ENCODE peak calls at places on chromosomes 6 and 20, in five cellular contexts. One of them, this sample, is unnamed.

GRCh38 chr6:37242429-37243052 is 15.0 kb upstream of the TBC1D22B start:
- DNase-seq in fibroblast of pulmonary artery: peak
- DNase-seq in tibial artery: no peak
- DNase-seq in Calu3: peak
- DNase-seq in NCI-H1436: no peak
- DNase-seq in this sample: peak

GRCh38 chr20:44979090-44979621 is 12.8 kb downstream of the STK4 start:
- DNase-seq in fibroblast of pulmonary artery: peak
- DNase-seq in tibial artery: no peak
- DNase-seq in Calu3: peak
- DNase-seq in NCI-H1436: no peak
- DNase-seq in this sample: peak

GRCh38 chr6:16961577-16961976 is 140.3 kb upstream of the STMND1 start:
- DNase-seq in fibroblast of pulmonary artery: no peak
- DNase-seq in tibial artery: no peak
- DNase-seq in Calu3: no peak
- DNase-seq in NCI-H1436: no peak
- DNase-seq in this sample: peak

GRCh38 chr6:33905081-33905609 is 101.3 kb upstream of the MLN start:
- DNase-seq in fibroblast of pulmonary artery: no peak
- DNase-seq in tibial artery: no peak
- DNase-seq in Calu3: no peak
- DNase-seq in NCI-H1436: no peak
- DNase-seq in this sample: no peak

GRCh38 chr6:11803596-11803981 is 25.0 kb upstream of the ADTRP start:
- DNase-seq in fibroblast of pulmonary artery: no peak
- DNase-seq in tibial artery: no peak
- DNase-seq in Calu3: no peak
- DNase-seq in NCI-H1436: no peak
- DNase-seq in this sample: no peak

GRCh38 chr6:7463785-7464184 is 74.2 kb downstream of the RIOK1 start:
- DNase-seq in fibroblast of pulmonary artery: peak
- DNase-seq in tibial artery: no peak
- DNase-seq in Calu3: no peak
- DNase-seq in NCI-H1436: no peak
- DNase-seq in this sample: no peak

GRCh38 chr6:126015869-126016268 is 29.5 kb downstream of the TRMT11 start:
- DNase-seq in fibroblast of pulmonary artery: no peak
- DNase-seq in tibial artery: no peak
- DNase-seq in Calu3: no peak
- DNase-seq in NCI-H1436: no peak
- DNase-seq in this sample: peak

GRCh38 chr20:36405255-36405654 is 99.1 kb downstream of the DLGAP4 start:
- DNase-seq in fibroblast of pulmonary artery: peak
- DNase-seq in tibial artery: no peak
- DNase-seq in Calu3: no peak
- DNase-seq in NCI-H1436: no peak
- DNase-seq in this sample: no peak

GRCh38 chr6:123529058-123529457 is 107.7 kb downstream of the TRDN start:
- DNase-seq in fibroblast of pulmonary artery: no peak
- DNase-seq in tibial artery: no peak
- DNase-seq in Calu3: no peak
- DNase-seq in NCI-H1436: no peak
- DNase-seq in this sample: no peak

GRCh38 chr6:56370127-56370540 is 122.8 kb upstream of the COL21A1 start:
- DNase-seq in fibroblast of pulmonary artery: peak
- DNase-seq in tibial artery: peak
- DNase-seq in Calu3: peak
- DNase-seq in NCI-H1436: no peak
- DNase-seq in this sample: peak

GRCh38 chr6:116596815-116597214 is 19.5 kb upstream of the RSPH4A start:
- DNase-seq in fibroblast of pulmonary artery: peak
- DNase-seq in tibial artery: no peak
- DNase-seq in Calu3: no peak
- DNase-seq in NCI-H1436: no peak
- DNase-seq in this sample: peak

GRCh38 chr20:36792422-36792821 is 18.9 kb upstream of the DSN1 start:
- DNase-seq in fibroblast of pulmonary artery: peak
- DNase-seq in tibial artery: peak
- DNase-seq in Calu3: peak
- DNase-seq in NCI-H1436: no peak
- DNase-seq in this sample: peak

GRCh38 chr20:7361321-7361720 is 578.9 kb downstream of the HAO1 start:
- DNase-seq in fibroblast of pulmonary artery: no peak
- DNase-seq in tibial artery: no peak
- DNase-seq in Calu3: no peak
- DNase-seq in NCI-H1436: no peak
- DNase-seq in this sample: no peak

GRCh38 chr20:43942661-43943285 is 28.1 kb downstream of the TOX2 start:
- DNase-seq in fibroblast of pulmonary artery: peak
- DNase-seq in tibial artery: no peak
- DNase-seq in Calu3: peak
- DNase-seq in NCI-H1436: no peak
- DNase-seq in this sample: peak

GRCh38 chr20:38325905-38326304 is 20.4 kb upstream of the LBP start:
- DNase-seq in fibroblast of pulmonary artery: no peak
- DNase-seq in tibial artery: no peak
- DNase-seq in Calu3: no peak
- DNase-seq in NCI-H1436: no peak
- DNase-seq in this sample: no peak

GRCh38 chr6:159464827-159465226 is 228.2 kb downstream of the SOD2 start:
- DNase-seq in fibroblast of pulmonary artery: no peak
- DNase-seq in tibial artery: no peak
- DNase-seq in Calu3: no peak
- DNase-seq in NCI-H1436: no peak
- DNase-seq in this sample: no peak

GRCh38 chr20:32458061-32458836 is 100.1 kb downstream of the ASXL1 start:
- DNase-seq in fibroblast of pulmonary artery: no peak
- DNase-seq in tibial artery: no peak
- DNase-seq in Calu3: no peak
- DNase-seq in NCI-H1436: no peak
- DNase-seq in this sample: no peak

GRCh38 chr20:25057234-25058050 is 497 bp downstream of the ACSS1 start:
- DNase-seq in fibroblast of pulmonary artery: peak
- DNase-seq in tibial artery: peak
- DNase-seq in Calu3: peak
- DNase-seq in NCI-H1436: no peak
- DNase-seq in this sample: no peak

GRCh38 chr6:5501837-5502236 is 240.5 kb downstream of the FARS2 start:
- DNase-seq in fibroblast of pulmonary artery: no peak
- DNase-seq in tibial artery: no peak
- DNase-seq in Calu3: no peak
- DNase-seq in NCI-H1436: no peak
- DNase-seq in this sample: peak

GRCh38 chr20:31823360-31824124 is 4.4 kb downstream of the MYLK2 start:
- DNase-seq in fibroblast of pulmonary artery: no peak
- DNase-seq in tibial artery: no peak
- DNase-seq in Calu3: no peak
- DNase-seq in NCI-H1436: no peak
- DNase-seq in this sample: no peak

GRCh38 chr20:45890077-45890996 is 671 bp downstream of the NEURL2 start:
- DNase-seq in fibroblast of pulmonary artery: peak
- DNase-seq in tibial artery: peak
- DNase-seq in Calu3: no peak
- DNase-seq in NCI-H1436: no peak
- DNase-seq in this sample: peak

GRCh38 chr6:97677626-97678025 is 394.6 kb upstream of the MMS22L start:
- DNase-seq in fibroblast of pulmonary artery: no peak
- DNase-seq in tibial artery: no peak
- DNase-seq in Calu3: no peak
- DNase-seq in NCI-H1436: no peak
- DNase-seq in this sample: no peak

GRCh38 chr6:41767112-41767946 is 12.4 kb downstream of the FRS3 start:
- DNase-seq in fibroblast of pulmonary artery: peak
- DNase-seq in tibial artery: no peak
- DNase-seq in Calu3: peak
- DNase-seq in NCI-H1436: no peak
- DNase-seq in this sample: peak

GRCh38 chr20:61848851-61849250 is 216.8 kb downstream of the TAF4 start:
- DNase-seq in fibroblast of pulmonary artery: no peak
- DNase-seq in tibial artery: no peak
- DNase-seq in Calu3: no peak
- DNase-seq in NCI-H1436: no peak
- DNase-seq in this sample: no peak

GRCh38 chr6:103797738-103798137 is 1062.0 kb downstream of the HACE1 start:
- DNase-seq in fibroblast of pulmonary artery: peak
- DNase-seq in tibial artery: no peak
- DNase-seq in Calu3: no peak
- DNase-seq in NCI-H1436: no peak
- DNase-seq in this sample: no peak

GRCh38 chr6:127796713-127797112 is 104.1 kb downstream of the THEMIS start:
- DNase-seq in fibroblast of pulmonary artery: no peak
- DNase-seq in tibial artery: no peak
- DNase-seq in Calu3: no peak
- DNase-seq in NCI-H1436: no peak
- DNase-seq in this sample: no peak

GRCh38 chr6:139407718-139408222 is 33.3 kb upstream of the CITED2 start:
- DNase-seq in fibroblast of pulmonary artery: peak
- DNase-seq in tibial artery: no peak
- DNase-seq in Calu3: no peak
- DNase-seq in NCI-H1436: no peak
- DNase-seq in this sample: peak

GRCh38 chr6:90471297-90471696 is 115.6 kb downstream of the MAP3K7 start:
- DNase-seq in fibroblast of pulmonary artery: no peak
- DNase-seq in tibial artery: no peak
- DNase-seq in Calu3: no peak
- DNase-seq in NCI-H1436: no peak
- DNase-seq in this sample: no peak

GRCh38 chr6:97947841-97948240 is 664.8 kb upstream of the MMS22L start:
- DNase-seq in fibroblast of pulmonary artery: peak
- DNase-seq in tibial artery: no peak
- DNase-seq in Calu3: peak
- DNase-seq in NCI-H1436: no peak
- DNase-seq in this sample: peak

GRCh38 chr6:89678531-89678930 is 40.0 kb upstream of the LYRM2 start:
- DNase-seq in fibroblast of pulmonary artery: no peak
- DNase-seq in tibial artery: no peak
- DNase-seq in Calu3: no peak
- DNase-seq in NCI-H1436: peak
- DNase-seq in this sample: no peak

GRCh38 chr20:17390655-17391054 is 140.5 kb downstream of the BFSP1 start:
- DNase-seq in fibroblast of pulmonary artery: no peak
- DNase-seq in tibial artery: no peak
- DNase-seq in Calu3: no peak
- DNase-seq in NCI-H1436: no peak
- DNase-seq in this sample: no peak

This sample was measured in astrocyte.